ENCODE peak calls at places on chromosomes 12 and 14, in ten cellular contexts. One of them, this sample, is unnamed.
A peak's percentile ranks its signal among the peaks of the same experiment; 100 is the strongest.

GRCh38 chr14:47674148-47674545 is 1.3 kb downstream of the MDGA2 start:
- DNase-seq in foreskin fibroblast: no peak
- DNase-seq in kidney tubule cell: no peak
- DNase-seq in stimulated activated CD4-positive, alpha-beta T cell treated with anti-CD3 and anti-CD28 coated beads, Interleukin-1b, Interleukin-23, amount 100 ng/mL, for 4 hours: no peak
- DNase-seq in EL: no peak
- DNase-seq in upper lobe of right lung: no peak
- DNase-seq in brain microvascular endothelial cell: peak; percentile 5
- DNase-seq in posterior vena cava: peak; percentile 77
- DNase-seq in stimulated activated naive CD8-positive, alpha-beta T cell treated with anti-CD3 and anti-CD28 coated beads, Interleukin-15, Interleukin-2, amounts not matched to agents 100 U/mL and 50 U/mL, for 24 hours: no peak
- DNase-seq in MM.1S: no peak
- DNase-seq in this sample: no peak

GRCh38 chr12:21113266-21113665 is 17.7 kb upstream of the SLCO1B1 start:
- DNase-seq in EL: no peak
- DNase-seq in MM.1S: no peak
- DNase-seq in stimulated activated CD4-positive, alpha-beta T cell treated with anti-CD3 and anti-CD28 coated beads, Interleukin-1b, Interleukin-23, amount 100 ng/mL, for 4 hours: no peak
- DNase-seq in stimulated activated naive CD8-positive, alpha-beta T cell treated with anti-CD3 and anti-CD28 coated beads, Interleukin-15, Interleukin-2, amounts not matched to agents 100 U/mL and 50 U/mL, for 24 hours: no peak
- DNase-seq in brain microvascular endothelial cell: no peak
- DNase-seq in upper lobe of right lung: no peak
- DNase-seq in kidney tubule cell: no peak
- DNase-seq in posterior vena cava: no peak
- DNase-seq in foreskin fibroblast: no peak
- DNase-seq in this sample: no peak

GRCh38 chr12:5589055-5589454 is 157.1 kb downstream of the NTF3 start:
- DNase-seq in foreskin fibroblast: no peak
- DNase-seq in stimulated activated CD4-positive, alpha-beta T cell treated with anti-CD3 and anti-CD28 coated beads, Interleukin-1b, Interleukin-23, amount 100 ng/mL, for 4 hours: no peak
- DNase-seq in MM.1S: no peak
- DNase-seq in EL: no peak
- DNase-seq in posterior vena cava: no peak
- DNase-seq in upper lobe of right lung: no peak
- DNase-seq in kidney tubule cell: no peak
- DNase-seq in stimulated activated naive CD8-positive, alpha-beta T cell treated with anti-CD3 and anti-CD28 coated beads, Interleukin-15, Interleukin-2, amounts not matched to agents 100 U/mL and 50 U/mL, for 24 hours: no peak
- DNase-seq in brain microvascular endothelial cell: no peak
- DNase-seq in this sample: no peak

GRCh38 chr12:124484526-124484953 is 82.9 kb downstream of the NCOR2 start:
- DNase-seq in EL: no peak
- DNase-seq in stimulated activated CD4-positive, alpha-beta T cell treated with anti-CD3 and anti-CD28 coated beads, Interleukin-1b, Interleukin-23, amount 100 ng/mL, for 4 hours: no peak
- DNase-seq in brain microvascular endothelial cell: no peak
- DNase-seq in posterior vena cava: no peak
- DNase-seq in MM.1S: peak; percentile 36
- DNase-seq in stimulated activated naive CD8-positive, alpha-beta T cell treated with anti-CD3 and anti-CD28 coated beads, Interleukin-15, Interleukin-2, amounts not matched to agents 100 U/mL and 50 U/mL, for 24 hours: peak; percentile 27
- DNase-seq in kidney tubule cell: no peak
- DNase-seq in upper lobe of right lung: no peak
- DNase-seq in foreskin fibroblast: no peak
- DNase-seq in this sample: no peak

GRCh38 chr12:102023343-102023930 is 38.4 kb downstream of the WASHC3 start:
- DNase-seq in foreskin fibroblast: no peak
- DNase-seq in EL: peak; percentile 62
- DNase-seq in stimulated activated CD4-positive, alpha-beta T cell treated with anti-CD3 and anti-CD28 coated beads, Interleukin-1b, Interleukin-23, amount 100 ng/mL, for 4 hours: no peak
- DNase-seq in kidney tubule cell: peak; percentile 81
- DNase-seq in upper lobe of right lung: no peak
- DNase-seq in posterior vena cava: no peak
- DNase-seq in MM.1S: no peak
- DNase-seq in brain microvascular endothelial cell: peak; percentile 43
- DNase-seq in stimulated activated naive CD8-positive, alpha-beta T cell treated with anti-CD3 and anti-CD28 coated beads, Interleukin-15, Interleukin-2, amounts not matched to agents 100 U/mL and 50 U/mL, for 24 hours: no peak
- DNase-seq in this sample: no peak

GRCh38 chr14:22829661-22830328 is at the start of gene MRPL52:
- DNase-seq in upper lobe of right lung: peak; percentile 95
- DNase-seq in stimulated activated naive CD8-positive, alpha-beta T cell treated with anti-CD3 and anti-CD28 coated beads, Interleukin-15, Interleukin-2, amounts not matched to agents 100 U/mL and 50 U/mL, for 24 hours: peak; percentile 89
- DNase-seq in brain microvascular endothelial cell: peak; percentile 83
- DNase-seq in stimulated activated CD4-positive, alpha-beta T cell treated with anti-CD3 and anti-CD28 coated beads, Interleukin-1b, Interleukin-23, amount 100 ng/mL, for 4 hours: peak; percentile 87
- DNase-seq in foreskin fibroblast: peak; percentile 88
- DNase-seq in posterior vena cava: peak; percentile 96
- DNase-seq in kidney tubule cell: peak; percentile 91
- DNase-seq in MM.1S: peak; percentile 81
- DNase-seq in EL: peak; percentile 89
- DNase-seq in this sample: peak; percentile 90

GRCh38 chr12:106914796-106915634 is 40.7 kb upstream of the TMEM263 start:
- DNase-seq in EL: no peak
- DNase-seq in stimulated activated CD4-positive, alpha-beta T cell treated with anti-CD3 and anti-CD28 coated beads, Interleukin-1b, Interleukin-23, amount 100 ng/mL, for 4 hours: no peak
- DNase-seq in posterior vena cava: no peak
- DNase-seq in kidney tubule cell: no peak
- DNase-seq in foreskin fibroblast: no peak
- DNase-seq in MM.1S: peak; percentile 60
- DNase-seq in stimulated activated naive CD8-positive, alpha-beta T cell treated with anti-CD3 and anti-CD28 coated beads, Interleukin-15, Interleukin-2, amounts not matched to agents 100 U/mL and 50 U/mL, for 24 hours: peak; percentile 17
- DNase-seq in upper lobe of right lung: no peak
- DNase-seq in brain microvascular endothelial cell: no peak
- DNase-seq in this sample: no peak

GRCh38 chr14:103329421-103330347 is 4.4 kb upstream of the EIF5 start:
- DNase-seq in upper lobe of right lung: no peak
- DNase-seq in MM.1S: no peak
- DNase-seq in brain microvascular endothelial cell: no peak
- DNase-seq in posterior vena cava: no peak
- DNase-seq in kidney tubule cell: peak; percentile 88
- DNase-seq in stimulated activated CD4-positive, alpha-beta T cell treated with anti-CD3 and anti-CD28 coated beads, Interleukin-1b, Interleukin-23, amount 100 ng/mL, for 4 hours: no peak
- DNase-seq in EL: no peak
- DNase-seq in foreskin fibroblast: no peak
- DNase-seq in stimulated activated naive CD8-positive, alpha-beta T cell treated with anti-CD3 and anti-CD28 coated beads, Interleukin-15, Interleukin-2, amounts not matched to agents 100 U/mL and 50 U/mL, for 24 hours: no peak
- DNase-seq in this sample: no peak

GRCh38 chr12:123971770-123972447 is 722 bp downstream of the CCDC92 start:
- DNase-seq in foreskin fibroblast: peak; percentile 35
- DNase-seq in EL: peak; percentile 50
- DNase-seq in kidney tubule cell: peak; percentile 64
- DNase-seq in upper lobe of right lung: peak; percentile 77
- DNase-seq in posterior vena cava: no peak
- DNase-seq in stimulated activated CD4-positive, alpha-beta T cell treated with anti-CD3 and anti-CD28 coated beads, Interleukin-1b, Interleukin-23, amount 100 ng/mL, for 4 hours: no peak
- DNase-seq in stimulated activated naive CD8-positive, alpha-beta T cell treated with anti-CD3 and anti-CD28 coated beads, Interleukin-15, Interleukin-2, amounts not matched to agents 100 U/mL and 50 U/mL, for 24 hours: peak; percentile 46
- DNase-seq in brain microvascular endothelial cell: no peak
- DNase-seq in MM.1S: peak; percentile 44
- DNase-seq in this sample: peak; percentile 38

GRCh38 chr14:55427439-55427838 is 13.0 kb downstream of the TBPL2 start:
- DNase-seq in EL: no peak
- DNase-seq in stimulated activated CD4-positive, alpha-beta T cell treated with anti-CD3 and anti-CD28 coated beads, Interleukin-1b, Interleukin-23, amount 100 ng/mL, for 4 hours: no peak
- DNase-seq in brain microvascular endothelial cell: no peak
- DNase-seq in foreskin fibroblast: no peak
- DNase-seq in stimulated activated naive CD8-positive, alpha-beta T cell treated with anti-CD3 and anti-CD28 coated beads, Interleukin-15, Interleukin-2, amounts not matched to agents 100 U/mL and 50 U/mL, for 24 hours: no peak
- DNase-seq in upper lobe of right lung: no peak
- DNase-seq in MM.1S: no peak
- DNase-seq in posterior vena cava: no peak
- DNase-seq in kidney tubule cell: peak; percentile 82
- DNase-seq in this sample: no peak

GRCh38 chr14:51240804-51241380 is 845 bp downstream of the TMX1 start:
- DNase-seq in foreskin fibroblast: no peak
- DNase-seq in posterior vena cava: no peak
- DNase-seq in MM.1S: no peak
- DNase-seq in stimulated activated naive CD8-positive, alpha-beta T cell treated with anti-CD3 and anti-CD28 coated beads, Interleukin-15, Interleukin-2, amounts not matched to agents 100 U/mL and 50 U/mL, for 24 hours: no peak
- DNase-seq in kidney tubule cell: no peak
- DNase-seq in EL: no peak
- DNase-seq in brain microvascular endothelial cell: no peak
- DNase-seq in upper lobe of right lung: no peak
- DNase-seq in stimulated activated CD4-positive, alpha-beta T cell treated with anti-CD3 and anti-CD28 coated beads, Interleukin-1b, Interleukin-23, amount 100 ng/mL, for 4 hours: no peak
- DNase-seq in this sample: no peak

GRCh38 chr14:21205026-21205677 is 49.3 kb upstream of the OR5AU1 start:
- DNase-seq in brain microvascular endothelial cell: no peak
- DNase-seq in foreskin fibroblast: no peak
- DNase-seq in posterior vena cava: no peak
- DNase-seq in MM.1S: no peak
- DNase-seq in stimulated activated CD4-positive, alpha-beta T cell treated with anti-CD3 and anti-CD28 coated beads, Interleukin-1b, Interleukin-23, amount 100 ng/mL, for 4 hours: no peak
- DNase-seq in stimulated activated naive CD8-positive, alpha-beta T cell treated with anti-CD3 and anti-CD28 coated beads, Interleukin-15, Interleukin-2, amounts not matched to agents 100 U/mL and 50 U/mL, for 24 hours: no peak
- DNase-seq in EL: no peak
- DNase-seq in kidney tubule cell: no peak
- DNase-seq in upper lobe of right lung: no peak
- DNase-seq in this sample: no peak

GRCh38 chr12:131592972-131593371 is 117.9 kb upstream of the SFSWAP start:
- DNase-seq in EL: no peak
- DNase-seq in kidney tubule cell: no peak
- DNase-seq in MM.1S: no peak
- DNase-seq in foreskin fibroblast: no peak
- DNase-seq in stimulated activated CD4-positive, alpha-beta T cell treated with anti-CD3 and anti-CD28 coated beads, Interleukin-1b, Interleukin-23, amount 100 ng/mL, for 4 hours: no peak
- DNase-seq in stimulated activated naive CD8-positive, alpha-beta T cell treated with anti-CD3 and anti-CD28 coated beads, Interleukin-15, Interleukin-2, amounts not matched to agents 100 U/mL and 50 U/mL, for 24 hours: no peak
- DNase-seq in brain microvascular endothelial cell: no peak
- DNase-seq in posterior vena cava: no peak
- DNase-seq in upper lobe of right lung: no peak
- DNase-seq in this sample: no peak

GRCh38 chr14:76525106-76525825 is 149.3 kb downstream of the ESRRB start:
- DNase-seq in upper lobe of right lung: no peak
- DNase-seq in stimulated activated naive CD8-positive, alpha-beta T cell treated with anti-CD3 and anti-CD28 coated beads, Interleukin-15, Interleukin-2, amounts not matched to agents 100 U/mL and 50 U/mL, for 24 hours: no peak
- DNase-seq in EL: no peak
- DNase-seq in brain microvascular endothelial cell: no peak
- DNase-seq in foreskin fibroblast: no peak
- DNase-seq in stimulated activated CD4-positive, alpha-beta T cell treated with anti-CD3 and anti-CD28 coated beads, Interleukin-1b, Interleukin-23, amount 100 ng/mL, for 4 hours: no peak
- DNase-seq in kidney tubule cell: no peak
- DNase-seq in MM.1S: no peak
- DNase-seq in posterior vena cava: peak; percentile 14
- DNase-seq in this sample: no peak

GRCh38 chr12:59944177-59944576 is 348.3 kb downstream of the SLC16A7 start:
- DNase-seq in EL: no peak
- DNase-seq in posterior vena cava: no peak
- DNase-seq in stimulated activated naive CD8-positive, alpha-beta T cell treated with anti-CD3 and anti-CD28 coated beads, Interleukin-15, Interleukin-2, amounts not matched to agents 100 U/mL and 50 U/mL, for 24 hours: no peak
- DNase-seq in stimulated activated CD4-positive, alpha-beta T cell treated with anti-CD3 and anti-CD28 coated beads, Interleukin-1b, Interleukin-23, amount 100 ng/mL, for 4 hours: no peak
- DNase-seq in foreskin fibroblast: no peak
- DNase-seq in upper lobe of right lung: no peak
- DNase-seq in MM.1S: no peak
- DNase-seq in brain microvascular endothelial cell: no peak
- DNase-seq in kidney tubule cell: no peak
- DNase-seq in this sample: no peak